ENCODE peak calls at places on chromosomes 12 and 14, in nine cellular contexts. H is PC-3, S is OCI-LY7, G is lower lobe of right lung, Q is NB4, I is psoas muscle, V is astrocyte of the spinal cord, Z is Panc1, F is AG04450. O is an unnamed sample.

GRCh38 chr14:103519043-103519836 is 3.4 kb downstream of the CKB start:
- DNase-seq in Z (no peak), V (no peak), G (peak; percentile 45), S (no peak), F (no peak), Q (peak; percentile 63), I (no peak), H (no peak), O (peak; percentile 70)

GRCh38 chr12:81329088-81329487 is 251.2 kb downstream of the ACSS3 start:
- DNase-seq in Q (peak; percentile 46), G (no peak), I (no peak), S (peak; percentile 17), F (no peak), V (no peak), Z (no peak), H (peak; percentile 7), O (no peak)

GRCh38 chr12:56034586-56035332 is 7.0 kb upstream of the RPS26 start:
- DNase-seq in Z (no peak), F (no peak), I (no peak), Q (no peak), G (no peak), H (no peak), S (no peak), V (no peak), O (no peak)

GRCh38 chr14:87133073-87133815 is 859.7 kb downstream of the GALC start:
- DNase-seq in F (peak; percentile 88), H (peak; percentile 35), I (no peak), Q (no peak), G (no peak), V (peak; percentile 87), Z (no peak), S (peak; percentile 63), O (no peak)

GRCh38 chr14:104926619-104927431 is 2.1 kb downstream of the PLD4 start:
- DNase-seq in F (no peak), Z (no peak), S (peak; percentile 91), I (no peak), V (no peak), H (no peak), Q (peak; percentile 77), G (no peak), O (peak; percentile 71)

GRCh38 chr14:93137864-93138263 is 22.1 kb upstream of the ITPK1 start:
- DNase-seq in S (peak; percentile 24), F (no peak), G (peak; percentile 73), I (peak; percentile 65), V (no peak), H (peak; percentile 28), Q (no peak), Z (no peak), O (peak; percentile 92)

GRCh38 chr12:5377997-5378596 is 53.8 kb upstream of the NTF3 start:
- DNase-seq in F (no peak), G (no peak), Q (no peak), H (peak; percentile 3), S (no peak), I (no peak), V (no peak), Z (no peak), O (no peak)

GRCh38 chr12:47885012-47885501 is 19.7 kb downstream of the VDR start:
- DNase-seq in V (no peak), I (no peak), H (no peak), Z (no peak), F (no peak), S (no peak), G (no peak), Q (peak; percentile 45), O (no peak)

GRCh38 chr12:57993030-57993429 is 51.7 kb downstream of the ATP23 start:
- DNase-seq in I (no peak), G (no peak), Q (no peak), V (peak; percentile 15), S (no peak), F (no peak), H (no peak), Z (no peak), O (no peak)

GRCh38 chr12:55385911-55386310 is 14.4 kb upstream of the OR6C65 start:
- DNase-seq in F (no peak), V (no peak), G (no peak), Z (no peak), H (no peak), Q (no peak), I (no peak), S (no peak), O (no peak)

GRCh38 chr14:32648434-32648833 is 290.2 kb upstream of the NPAS3 start:
- DNase-seq in H (peak; percentile 90), Q (no peak), V (peak; percentile 16), I (no peak), F (peak; percentile 48), Z (no peak), G (no peak), S (no peak), O (no peak)

GRCh38 chr12:57124259-57124877 is 3.9 kb upstream of the LRP1 start:
- DNase-seq in Z (peak; percentile 53), H (peak; percentile 87), G (no peak), F (no peak), I (no peak), Q (peak; percentile 81), S (peak; percentile 78), V (peak; percentile 66), O (no peak)

GRCh38 chr12:98998697-98999299 is 353.7 kb downstream of the APAF1 start:
- DNase-seq in H (peak; percentile 79), I (no peak), S (peak; percentile 65), Q (peak; percentile 57), V (peak; percentile 50), Z (peak; percentile 25), G (no peak), F (no peak), O (no peak)

GRCh38 chr14:99507860-99508640 is 26.8 kb downstream of the CCNK start:
- DNase-seq in F (no peak), I (no peak), G (no peak), S (no peak), Z (no peak), V (no peak), H (no peak), Q (no peak), O (peak; percentile 41)

GRCh38 chr14:24422261-24422660 is 7.2 kb downstream of the CBLN3 start:
- DNase-seq in F (no peak), V (no peak), S (no peak), G (no peak), H (no peak), Q (peak; percentile 52), Z (no peak), I (no peak), O (no peak)
- H3K4me3 ChIP-seq in F (no peak overlapping the region), V (no peak overlapping the region), S (no peak overlapping the region), G (no peak overlapping the region), H (no peak overlapping the region), Q (no peak overlapping the region), Z (no peak overlapping the region), I (no peak overlapping the region), O (no peak overlapping the region)

DNA sequence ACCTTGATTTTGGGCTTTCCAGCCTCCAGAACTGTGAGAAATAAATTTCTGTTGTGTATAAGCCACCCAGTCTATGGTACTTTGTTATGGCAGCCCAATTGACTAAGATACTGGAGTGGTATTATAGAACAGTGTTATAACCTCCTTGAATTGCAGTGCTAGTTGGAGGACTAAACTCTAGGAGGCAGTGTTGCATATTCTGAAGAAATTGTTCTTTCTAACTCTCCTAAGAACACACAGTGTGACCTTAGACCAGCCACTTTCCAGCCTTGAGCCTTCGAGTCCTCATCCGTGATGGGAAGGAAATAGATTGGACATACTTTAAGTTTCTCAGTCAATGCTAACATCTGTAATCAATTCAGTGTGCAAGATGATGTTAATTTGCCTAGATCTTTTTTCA is 22.4 kb upstream of the LRRC10 start:
- DNase-seq in G (no peak), S (no peak), H (peak; percentile 9), Q (peak; percentile 27), F (no peak), Z (no peak), I (no peak), V (no peak), O (no peak)
- TF ChIP-seq CTCF in G (no peak), S (peak; percentile 67), H (peak; percentile 52), Q (peak; percentile 39), F (peak; percentile 11), Z (peak; percentile 49), I (peak; percentile 15), V (no peak), O (no peak)

DNA sequence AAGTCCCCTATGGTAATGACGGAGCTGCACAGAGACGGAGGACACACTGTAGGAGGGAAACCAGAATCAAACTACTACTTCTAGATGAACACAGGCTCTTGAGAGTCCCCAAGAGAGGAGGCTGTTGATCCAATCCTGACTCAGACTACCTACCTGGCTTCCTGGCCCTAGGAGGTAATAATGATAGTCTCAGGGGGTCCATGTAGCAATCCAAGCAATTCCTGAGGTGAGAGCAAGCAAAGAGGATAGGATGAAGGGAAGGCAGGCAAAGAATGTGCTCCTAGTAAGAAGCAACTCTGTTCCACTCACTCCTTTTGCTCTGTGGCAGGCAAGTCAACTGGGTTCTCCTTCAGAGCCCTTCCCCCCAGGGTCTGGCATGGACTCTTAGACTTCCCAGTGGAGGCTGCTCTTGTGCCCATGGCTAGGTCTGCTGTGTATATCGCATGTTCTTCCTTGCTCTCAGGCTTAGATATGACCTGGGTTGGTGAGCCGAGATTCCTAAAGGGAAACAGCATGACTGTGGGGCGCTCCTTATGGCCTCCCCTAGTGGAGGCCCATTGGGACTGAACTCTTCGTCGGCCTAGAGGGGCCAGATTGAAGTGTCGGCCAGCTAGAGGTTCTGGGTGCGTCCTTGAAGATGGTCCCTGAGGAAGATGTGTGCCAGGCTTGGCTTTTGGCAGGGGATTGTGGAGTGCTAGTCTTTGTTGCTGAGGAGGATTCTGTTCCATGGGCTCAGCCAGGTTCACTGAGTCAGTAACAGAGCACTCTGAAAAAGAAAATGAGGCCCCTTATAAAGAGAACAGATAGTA is 2.1 kb downstream of the TINF2 start:
- DNase-seq in Z (no peak), I (no peak), S (no peak), G (no peak), Q (no peak), F (no peak), H (no peak), V (no peak), O (no peak)
- H3K4me3 ChIP-seq in Z (no peak overlapping the region), I (no peak overlapping the region), S (no peak overlapping the region), G (peak overlapping the region; percentile 73), Q (no peak overlapping the region), F (no peak overlapping the region), H (no peak overlapping the region), V (no peak overlapping the region), O (no peak overlapping the region)

GRCh38 chr12:33605776-33606175 is 166.2 kb upstream of the SYT10 start:
- DNase-seq in V (no peak), H (peak; percentile 50), F (no peak), S (peak; percentile 4), I (no peak), G (no peak), Z (no peak), Q (peak; percentile 51), O (no peak)
- TF ChIP-seq CTCF in V (peak; percentile 6), H (peak; percentile 62), F (no peak), S (peak; percentile 41), I (no peak), G (peak; percentile 20), Z (peak; percentile 8), Q (peak; percentile 21), O (peak; percentile 8)